ENCODE peak calls at places on chromosomes 13 and 19, in ten cellular contexts. J is GM13977, A is astrocyte, D is AG09319, V is cardiac fibroblast, Z is lower lobe of right lung, Q is foreskin keratinocyte, S is stomach, F is nephron progenitor cell, Y is tibial artery. L is an unnamed sample.

GRCh38 chr13:73141292-73141771 is 82.5 kb downstream of the KLF5 start:
- DNase-seq in F (no peak), V (peak; percentile 14), Y (no peak), Q (no peak), Z (no peak), A (peak; percentile 57), J (no peak), S (peak; percentile 29), D (no peak), L (no peak)

GRCh38 chr13:95193509-95194230 is 107.6 kb downstream of the ABCC4 start:
- DNase-seq in V (no peak), J (no peak), Z (no peak), S (no peak), A (no peak), F (no peak), Y (no peak), D (no peak), Q (no peak), L (no peak)

GRCh38 chr13:24264976-24265375 is 44.4 kb upstream of the C1QTNF9 start:
- DNase-seq in Y (no peak), D (no peak), Q (peak; percentile 17), J (no peak), F (no peak), S (no peak), A (no peak), Z (peak; percentile 75), V (no peak), L (peak; percentile 95)

GRCh38 chr13:110472904-110473563 is 88.5 kb downstream of the RAB20 start:
- DNase-seq in V (no peak), Z (peak; percentile 44), J (no peak), F (no peak), Q (no peak), S (no peak), Y (no peak), D (no peak), A (no peak), L (no peak)

GRCh38 chr19:45171211-45171623 is 6.8 kb downstream of the TRAPPC6A start:
- DNase-seq in F (no peak), Q (no peak), Y (no peak), J (no peak), D (no peak), S (no peak), Z (no peak), A (no peak), V (peak; percentile 22), L (peak; percentile 73)

GRCh38 chr13:34863360-34864135 is 78.5 kb upstream of the NBEA start:
- DNase-seq in A (peak; percentile 95), Z (no peak), D (peak; percentile 76), Y (no peak), F (no peak), S (no peak), J (no peak), V (peak; percentile 79), Q (peak; percentile 87), L (no peak)

GRCh38 chr19:18637644-18638630 is 1.1 kb downstream of the KLHL26 start:
- DNase-seq in Q (no peak), V (no peak), J (no peak), S (peak; percentile 73), Y (no peak), Z (no peak), F (no peak), D (no peak), A (no peak), L (no peak)

GRCh38 chr13:25943666-25944065 is 108.2 kb downstream of the SHISA2 start:
- DNase-seq in V (peak; percentile 17), Z (no peak), Q (no peak), Y (no peak), F (no peak), J (no peak), S (no peak), A (no peak), D (no peak), L (no peak)

GRCh38 chr13:72246396-72246795 is 379.4 kb upstream of the DACH1 start:
- DNase-seq in S (no peak), V (peak; percentile 2), J (no peak), D (no peak), Y (no peak), Q (peak; percentile 51), Z (no peak), A (peak; percentile 12), F (no peak), L (no peak)

DNA sequence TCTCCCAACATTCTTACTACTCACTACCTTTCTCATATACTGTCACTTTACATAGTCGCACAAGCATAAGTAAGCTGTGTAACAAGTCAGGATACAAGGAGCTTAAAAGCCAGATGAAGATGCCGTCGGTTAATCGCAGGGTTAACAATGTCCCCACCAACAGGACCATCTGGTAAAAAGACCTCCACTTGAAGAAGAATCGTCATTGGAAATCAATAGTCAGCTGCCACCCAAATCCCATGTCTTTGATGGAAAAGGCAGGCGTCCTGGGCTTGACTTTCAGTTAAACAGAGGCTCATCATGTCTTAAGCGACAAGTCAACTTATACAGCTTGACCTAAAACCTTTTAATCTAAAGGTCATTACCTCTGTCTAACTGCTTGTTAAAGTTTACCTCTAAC is 27.2 kb downstream of the DOCK9 start:
- DNase-seq in Z (no peak), V (no peak), F (no peak), A (no peak), Q (no peak), D (no peak), S (no peak), J (no peak), Y (no peak), L (no peak)
- TF ChIP-seq CTCF in Z (no peak), V (no peak), F (no peak), A (no peak), Q (no peak), D (no peak), S (no peak), J (no peak), Y (no peak), L (no peak)

DNA sequence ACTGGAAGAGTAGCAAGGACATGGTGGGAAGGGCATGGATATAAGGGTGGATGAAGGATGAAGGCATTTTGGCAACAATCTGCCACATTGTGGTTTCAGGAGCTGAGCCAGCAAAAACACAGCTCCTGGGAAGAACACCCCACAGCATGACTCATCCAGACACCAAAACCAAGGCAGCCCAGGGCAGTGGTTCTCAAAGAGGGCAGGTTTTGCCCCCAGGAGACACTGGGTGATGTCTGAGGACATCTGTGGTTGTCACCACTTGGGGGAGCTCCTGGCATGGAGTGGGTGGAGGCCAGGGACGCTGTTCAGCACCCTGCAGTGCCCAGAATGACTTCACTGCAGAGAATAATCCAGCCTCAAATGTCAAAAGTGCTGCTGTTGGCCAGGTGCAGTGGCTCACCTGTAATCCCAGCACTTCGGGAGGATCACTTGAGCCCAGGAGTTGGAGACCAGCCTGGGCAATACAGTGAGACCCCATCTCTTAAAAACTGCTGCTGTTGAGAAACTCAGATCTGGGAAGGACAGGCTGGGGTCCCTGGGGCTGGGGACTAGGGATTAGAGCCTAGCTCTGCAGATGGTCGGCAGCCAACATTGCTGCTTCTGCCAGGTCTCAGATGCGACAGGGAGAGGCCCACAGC is 16.1 kb downstream of the ZFR2 start:
- DNase-seq in F (no peak), J (no peak), S (peak; percentile 28), A (peak; percentile 81), D (peak; percentile 7), Q (peak; percentile 86), V (peak; percentile 87), Y (no peak), Z (no peak), L (peak; percentile 21)
- TF ChIP-seq CTCF in F (no peak), J (peak; percentile 41), S (no peak), A (no peak), D (no peak), Q (peak; percentile 74), V (peak; percentile 28), Y (peak; percentile 9), Z (peak; percentile 13), L (no peak)

DNA sequence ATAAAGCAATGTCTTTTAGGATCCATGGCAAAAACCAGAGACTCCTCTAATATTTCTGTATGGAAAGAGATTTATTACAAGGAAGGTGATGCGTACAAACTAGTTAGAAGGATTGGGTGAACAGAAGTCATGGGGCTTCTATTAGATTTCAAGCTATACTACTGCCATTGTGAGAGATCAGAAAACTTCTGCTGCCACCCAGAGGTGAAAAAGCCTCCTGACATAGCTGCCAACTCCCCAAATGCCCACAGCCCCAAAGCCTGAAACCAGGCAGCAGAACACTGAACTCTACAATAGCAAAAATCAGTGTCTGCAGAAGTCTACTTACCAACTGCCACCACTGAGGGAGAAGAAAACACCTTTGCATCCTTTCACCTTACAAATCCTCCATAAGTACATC is 379.0 kb upstream of the MIR17HG start:
- DNase-seq in J (peak; percentile 4), Y (no peak), Q (peak; percentile 10), S (no peak), F (peak; percentile 28), V (peak; percentile 1), A (no peak), D (no peak), Z (no peak), L (peak; percentile 5)
- TF ChIP-seq CTCF in J (peak; percentile 18), Y (no peak), Q (peak; percentile 48), S (no peak), F (peak; percentile 35), V (no peak), A (peak; percentile 36), D (no peak), Z (peak; percentile 22), L (no peak)

GRCh38 chr13:51594432-51594831 is 10.2 kb downstream of the WDFY2 start:
- DNase-seq in A (no peak), S (no peak), F (no peak), Y (no peak), D (no peak), Q (no peak), V (no peak), Z (no peak), J (no peak), L (no peak)

GRCh38 chr13:51600703-51601102 is 16.4 kb downstream of the WDFY2 start:
- DNase-seq in V (no peak), D (no peak), F (no peak), Q (no peak), A (no peak), S (no peak), J (no peak), Y (no peak), Z (no peak), L (no peak)

GRCh38 chr13:51603716-51604115 is 19.5 kb downstream of the WDFY2 start:
- DNase-seq in A (no peak), Q (peak; percentile 65), J (no peak), S (no peak), D (no peak), V (no peak), Y (no peak), F (no peak), Z (no peak), L (no peak)

GRCh38 chr13:51601601-51602348 is 17.5 kb downstream of the WDFY2 start:
- DNase-seq in S (no peak), Y (no peak), F (no peak), A (no peak), Z (no peak), J (no peak), Q (no peak), D (no peak), V (no peak), L (no peak)

DNA sequence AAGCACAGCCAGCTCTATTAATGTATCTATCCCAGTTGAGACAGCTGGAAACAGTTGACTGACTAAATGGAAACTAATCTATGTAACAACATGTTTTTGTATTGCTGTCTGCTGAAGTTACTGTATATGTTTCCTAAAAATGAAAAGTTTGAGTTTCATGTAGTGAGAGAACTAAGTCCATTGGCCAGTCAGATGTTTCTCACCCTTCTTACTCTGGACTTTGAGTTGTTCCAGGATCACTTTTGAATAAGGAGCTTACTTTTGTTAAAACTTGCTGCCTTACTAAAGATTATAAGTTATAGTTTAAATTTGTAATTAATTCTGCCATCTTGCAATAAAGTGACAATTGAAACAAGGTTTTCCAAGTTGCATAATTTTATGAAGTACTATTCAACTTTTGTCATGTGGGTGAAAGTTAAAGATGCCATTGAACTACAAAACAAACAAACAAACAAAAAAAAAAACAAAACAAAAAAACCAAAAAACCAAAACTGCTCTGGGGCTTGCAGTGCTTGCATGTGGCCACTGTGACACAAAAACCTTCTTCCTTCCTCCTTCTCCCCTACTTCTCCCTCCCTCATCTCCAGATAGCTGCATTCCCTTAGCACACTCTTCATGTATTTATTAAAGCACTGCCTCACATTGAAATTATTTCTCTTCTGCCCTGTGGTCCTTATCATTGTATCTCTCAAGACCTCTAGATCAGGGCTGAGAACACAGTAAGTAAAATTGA is 15.3 kb downstream of the WDFY2 start:
- DNase-seq in S (no peak), D (no peak), V (no peak), Z (no peak), F (no peak), A (no peak), J (no peak), Q (no peak), Y (no peak), L (no peak)
- TF ChIP-seq CTCF in S (no peak), D (no peak), V (no peak), Z (no peak), F (no peak), A (no peak), J (no peak), Q (no peak), Y (no peak), L (no peak)